ENCODE peak calls at places on chromosome 15, in five cellular contexts. H is left lung, P is H9, I is HCT116, K is uterus. B is an unnamed sample.

GRCh38 chr15:101323793-101324505 is 28.9 kb upstream of the SNRPA1 start:
- DNase-seq in H (no peak), P (no peak), I (no peak), K (no peak), B (no peak)

GRCh38 chr15:80367661-80368060 is 36.5 kb upstream of the ARNT2 start:
- DNase-seq in H (no peak), P (no peak), I (no peak), K (no peak), B (no peak)

GRCh38 chr15:52180196-52180835 is 10.9 kb downstream of the GNB5 start:
- DNase-seq in H (no peak), P (no peak), I (no peak), K (no peak), B (no peak)

GRCh38 chr15:83474578-83474977 is 27.4 kb downstream of the SH3GL3 start:
- DNase-seq in H (no peak), P (no peak), I (no peak), K (no peak), B (no peak)

GRCh38 chr15:89785771-89786135 is 9.6 kb downstream of the MESP2 start:
- DNase-seq in H (no peak), P (no peak), I (no peak), K (no peak), B (no peak)

GRCh38 chr15:70376929-70377691 is 279.4 kb upstream of the TLE3 start:
- DNase-seq in H (no peak), P (peak), I (no peak), K (peak), B (no peak)

GRCh38 chr15:44810237-44810636 is 73.9 kb downstream of the TRIM69 start:
- DNase-seq in H (no peak), P (no peak), I (no peak), K (no peak), B (no peak)

GRCh38 chr15:28131400-28131799 is 32.3 kb upstream of the OCA2 start:
- DNase-seq in H (peak), P (no peak), I (no peak), K (no peak), B (no peak)

GRCh38 chr15:71753346-71753745 is 57.0 kb upstream of the NR2E3 start:
- DNase-seq in H (no peak), P (no peak), I (no peak), K (no peak), B (no peak)

GRCh38 chr15:91338763-91339162 is 238.7 kb downstream of the SV2B start:
- DNase-seq in H (no peak), P (peak), I (no peak), K (no peak), B (no peak)

GRCh38 chr15:70783610-70784021 is 20.3 kb upstream of the UACA start:
- DNase-seq in H (no peak), P (no peak), I (no peak), K (no peak), B (no peak)

GRCh38 chr15:41982133-41982930 is 10.0 kb upstream of the EHD4 start:
- DNase-seq in H (no peak), P (no peak), I (no peak), K (no peak), B (no peak)

GRCh38 chr15:46091860-46092450 is 457.1 kb downstream of the SQOR start:
- DNase-seq in H (peak), P (peak), I (peak), K (no peak), B (no peak)

GRCh38 chr15:39935241-39935640 is 1.3 kb downstream of the EIF2AK4 start:
- DNase-seq in H (no peak), P (no peak), I (no peak), K (no peak), B (no peak)

GRCh38 chr15:45660231-45660979 is 25.6 kb downstream of the SQOR start:
- DNase-seq in H (no peak), P (no peak), I (no peak), K (no peak), B (no peak)

DNA sequence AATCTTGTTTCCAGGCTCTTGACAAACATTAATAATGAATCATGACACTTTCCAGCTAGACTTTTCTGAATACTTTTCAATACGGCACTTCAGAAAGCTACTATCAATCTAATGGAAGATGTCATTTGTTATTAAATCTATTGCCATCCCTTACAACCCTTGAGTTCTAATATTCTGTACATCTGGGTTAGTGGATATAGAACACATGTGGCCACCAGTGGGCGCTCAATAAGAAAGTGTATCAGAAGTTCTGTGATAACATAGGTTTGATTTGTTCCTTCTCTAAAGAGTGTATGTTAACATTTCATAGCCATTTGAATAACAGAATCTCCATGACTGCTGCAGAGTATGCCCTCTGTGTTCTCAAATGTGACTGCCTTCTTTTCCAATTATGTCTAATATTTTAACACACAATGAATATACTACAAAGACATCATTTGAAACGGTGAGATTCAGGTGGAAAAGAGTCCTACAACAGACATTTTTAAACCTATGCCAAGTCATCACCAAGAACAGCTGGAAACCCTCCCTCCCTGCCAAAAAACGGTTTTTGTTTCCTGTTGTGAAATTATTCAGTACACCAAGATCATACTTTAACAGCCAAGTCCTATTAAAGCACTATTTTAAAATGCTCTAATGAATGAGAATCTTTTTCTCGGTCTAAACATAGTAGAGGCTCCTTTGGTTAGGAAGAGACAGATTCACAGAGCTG is 22.2 kb downstream of the ALDH1A2 start:
- DNase-seq in H (no peak), P (no peak), I (peak), K (no peak), B (no peak)
- TF ChIP-seq CTCF in H (peak), P (peak), I (peak), K (peak), B (peak)

DNA sequence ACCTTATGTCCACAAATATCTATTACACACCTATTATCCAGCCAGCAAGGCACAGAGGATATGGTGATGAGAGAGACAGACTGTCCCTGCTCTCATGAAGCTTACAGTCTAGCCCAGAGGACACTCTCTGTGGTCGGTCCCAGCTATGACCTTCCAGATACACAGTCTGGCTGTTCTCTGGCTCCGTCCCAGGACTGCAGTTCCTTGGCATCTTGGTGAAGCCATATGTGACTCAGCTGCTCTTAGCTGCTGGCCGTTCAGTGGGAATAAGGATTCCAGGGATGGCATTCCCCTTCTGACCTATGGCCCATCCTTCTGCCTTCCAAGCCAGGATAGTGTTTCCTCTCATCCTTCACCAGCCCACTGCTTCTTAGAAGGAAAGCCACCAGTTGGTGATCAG is 30.8 kb downstream of the MEX3B start:
- DNase-seq in H (no peak), P (no peak), I (no peak), K (no peak), B (no peak)
- TF ChIP-seq CTCF in H (no peak), P (no peak), I (no peak), K (no peak), B (no peak)

GRCh38 chr15:22884344-22884743 is 45.9 kb downstream of the NIPA2 start:
- DNase-seq in H (no peak), P (no peak), I (no peak), K (no peak), B (no peak)
- TF ChIP-seq CTCF in H (no peak), P (peak), I (peak), K (no peak), B (peak)

DNA sequence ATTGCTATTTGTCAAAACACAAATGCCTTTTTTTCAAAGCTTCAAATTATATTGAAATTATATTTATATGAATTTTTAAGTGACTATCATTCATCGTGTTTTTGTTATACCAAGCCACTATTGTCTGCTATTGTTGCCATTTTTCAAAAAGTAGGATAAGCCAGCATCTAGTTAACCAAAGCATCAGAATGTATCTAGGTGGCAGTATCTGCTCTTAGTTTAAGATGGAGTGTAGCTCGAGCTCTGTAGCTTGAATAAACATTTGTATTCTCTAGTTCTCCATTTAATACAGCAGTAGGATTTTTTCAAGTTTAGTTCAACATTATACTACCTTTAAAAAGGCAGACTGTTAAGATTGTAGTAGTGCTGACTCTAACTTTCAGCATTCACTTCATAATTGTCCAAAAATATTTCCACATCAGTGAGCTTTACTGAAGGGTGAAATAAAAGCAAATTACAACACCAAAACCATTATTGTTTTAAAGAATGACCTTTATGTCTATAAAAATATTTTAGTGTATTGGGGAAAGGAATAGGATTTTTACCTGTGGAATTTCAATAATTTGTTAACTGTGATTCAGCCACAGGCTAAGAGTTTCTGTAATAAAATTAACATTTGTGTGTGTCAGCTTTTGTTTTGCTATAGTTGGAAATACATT is 19.6 kb upstream of the C15orf61 start:
- DNase-seq in H (no peak), P (no peak), I (no peak), K (no peak), B (no peak)
- TF ChIP-seq CTCF in H (peak), P (peak), I (no peak), K (peak), B (peak)

GRCh38 chr15:43794269-43795037 is 2.3 kb downstream of the SERF2 start:
- DNase-seq in H (no peak), P (no peak), I (no peak), K (no peak), B (no peak)

GRCh38 chr15:43791993-43792760 is at the start of gene SERF2:
- DNase-seq in H (peak), P (peak), I (peak), K (peak), B (peak)

GRCh38 chr15:43793647-43794046 is 1.5 kb downstream of the SERF2 start:
- DNase-seq in H (no peak), P (no peak), I (no peak), K (no peak), B (no peak)

GRCh38 chr15:43795197-43795596 is 3.1 kb downstream of the SERF2 start:
- DNase-seq in H (no peak), P (no peak), I (no peak), K (no peak), B (no peak)

DNA sequence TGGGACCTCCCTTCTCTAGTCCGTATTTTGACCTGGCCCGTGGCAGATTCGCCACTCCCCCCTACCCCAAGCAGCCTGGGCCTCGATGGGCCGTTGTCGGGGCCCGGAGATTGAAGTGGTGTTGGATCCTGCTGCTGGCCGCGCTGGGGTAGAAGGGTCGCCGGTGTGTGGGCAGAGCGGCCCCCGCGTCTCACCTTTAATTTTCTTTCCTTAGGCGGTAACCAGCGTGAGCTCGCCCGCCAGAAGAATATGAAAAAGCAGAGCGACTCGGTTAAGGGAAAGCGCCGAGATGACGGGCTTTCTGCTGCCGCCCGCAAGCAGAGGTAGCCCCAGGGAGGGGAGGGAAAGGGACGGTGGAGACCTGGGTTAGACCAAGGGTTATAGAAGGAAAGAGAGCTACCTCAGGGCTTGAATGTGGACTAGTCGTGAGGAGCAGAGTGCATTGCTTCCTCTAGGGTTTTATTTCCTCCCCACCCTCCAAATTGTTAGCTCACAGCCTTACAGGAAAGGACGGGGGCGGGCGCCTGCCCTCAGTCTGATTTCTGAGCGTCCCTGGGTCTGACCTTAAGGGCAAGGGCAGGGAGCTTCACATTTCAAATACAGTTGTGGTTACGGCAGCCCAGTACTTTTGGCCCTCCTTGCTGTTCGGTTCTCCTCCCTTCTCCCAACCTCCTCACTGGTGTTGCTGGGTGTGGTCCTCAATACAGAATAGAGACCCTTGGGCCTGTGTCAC is 807 bp downstream of the SERF2 start:
- DNase-seq in H (no peak), P (no peak), I (no peak), K (no peak), B (no peak)
- TF ChIP-seq CTCF in H (no peak), P (peak), I (no peak), K (no peak), B (peak)

GRCh38 chr15:57741089-57741488 is 34.6 kb downstream of the POLR2M start:
- DNase-seq in H (no peak), P (no peak), I (no peak), K (no peak), B (no peak)

GRCh38 chr15:57746752-57747151 is 40.2 kb downstream of the POLR2M start:
- DNase-seq in H (no peak), P (no peak), I (no peak), K (peak), B (no peak)

GRCh38 chr15:57747206-57747605 is 40.7 kb downstream of the POLR2M start:
- DNase-seq in H (no peak), P (no peak), I (no peak), K (peak), B (no peak)

GRCh38 chr15:57740048-57740447 is 33.5 kb downstream of the POLR2M start:
- DNase-seq in H (no peak), P (no peak), I (no peak), K (no peak), B (no peak)

GRCh38 chr15:57743424-57743823 is 36.9 kb downstream of the POLR2M start:
- DNase-seq in H (no peak), P (peak), I (no peak), K (no peak), B (no peak)
- TF ChIP-seq CTCF in H (no peak), P (peak), I (peak), K (no peak), B (peak)

GRCh38 chr15:33766329-33766728 is 202.0 kb upstream of the CHRM5 start:
- DNase-seq in H (no peak), P (no peak), I (no peak), K (no peak), B (no peak)
- TF ChIP-seq CTCF in H (no peak), P (no peak), I (peak), K (no peak), B (peak)

GRCh38 chr15:63029701-63030100 is 12.8 kb upstream of the TPM1 start:
- DNase-seq in H (no peak), P (no peak), I (no peak), K (no peak), B (no peak)
- TF ChIP-seq CTCF in H (no peak), P (no peak), I (no peak), K (no peak), B (no peak)

B was measured in chondrocyte.